ENCODE peak calls at places on chromosomes 3 and 15, in nine cellular contexts. E is astrocyte of the hippocampus, I is astrocyte of the spinal cord, W is AG10803, N is iPS DF 19.7, Z is NCI-H1436, M is iris pigment epithelial cell, V is type B pancreatic cell, F is NCI-H345. K is an unnamed sample.

GRCh38 chr15:70436428-70436827 is 326.9 kb downstream of the UACA start:
- DNase-seq in Z (no peak), N (no peak), W (no peak), F (no peak), V (no peak), I (no peak), E (no peak), M (no peak), K (no peak)

GRCh38 chr3:99817047-99817436 is 620 bp upstream of the CMSS1 start:
- DNase-seq in Z (no peak), M (no peak), V (no peak), F (peak), E (no peak), W (no peak), N (no peak), I (no peak), K (peak)

GRCh38 chr3:55128201-55128870 is 200.5 kb upstream of the LRTM1 start:
- DNase-seq in Z (no peak), W (peak), V (no peak), I (peak), N (no peak), E (peak), M (peak), F (no peak), K (peak)

GRCh38 chr3:150588027-150588830 is 14.9 kb upstream of the SELENOT start:
- DNase-seq in N (no peak), W (no peak), V (no peak), E (no peak), F (no peak), I (no peak), Z (no peak), M (no peak), K (no peak)

GRCh38 chr3:134274571-134274970 is 23.9 kb upstream of the RYK start:
- DNase-seq in Z (no peak), I (no peak), W (peak), V (no peak), N (no peak), F (no peak), M (no peak), E (no peak), K (no peak)

GRCh38 chr15:79329186-79329611 is 18.3 kb downstream of the TMED3 start:
- DNase-seq in Z (no peak), W (peak), N (no peak), E (peak), F (peak), M (peak), I (peak), V (no peak), K (no peak)

GRCh38 chr3:138867996-138868395 is 33.3 kb upstream of the PIK3CB start:
- DNase-seq in F (no peak), M (no peak), V (no peak), Z (no peak), E (peak), N (no peak), W (peak), I (no peak), K (no peak)

GRCh38 chr3:109773006-109773405 is 435.7 kb upstream of the DPPA4 start:
- DNase-seq in I (peak), E (no peak), Z (no peak), M (no peak), N (no peak), V (no peak), F (no peak), W (no peak), K (no peak)

GRCh38 chr3:34439796-34440195 is 641.4 kb downstream of the PDCD6IP start:
- DNase-seq in V (no peak), W (no peak), Z (no peak), M (no peak), N (no peak), F (no peak), E (no peak), I (no peak), K (no peak)

GRCh38 chr3:35528728-35529127 is 110.6 kb upstream of the ARPP21 start:
- DNase-seq in N (no peak), M (peak), Z (no peak), F (no peak), E (no peak), W (no peak), V (no peak), I (peak), K (no peak)

GRCh38 chr3:55489804-55490132 is 2.7 kb upstream of the WNT5A start:
- DNase-seq in N (no peak), E (peak), F (no peak), I (peak), Z (no peak), M (no peak), W (no peak), V (no peak), K (peak)

GRCh38 chr3:181313379-181313778 is 323.8 kb upstream of the DNAJC19 start:
- DNase-seq in M (no peak), Z (peak), F (peak), N (no peak), E (no peak), V (no peak), W (no peak), I (no peak), K (peak)

GRCh38 chr15:58115692-58116091 is 22.5 kb upstream of the AQP9 start:
- DNase-seq in E (no peak), I (peak), M (no peak), F (no peak), V (no peak), W (peak), Z (no peak), N (no peak), K (no peak)

GRCh38 chr3:58414538-58415197 is 19.0 kb downstream of the PDHB start:
- DNase-seq in F (peak), M (peak), V (no peak), Z (peak), E (peak), N (no peak), W (peak), I (peak), K (peak)

GRCh38 chr15:34039506-34040123 is 611 bp upstream of the AVEN start:
- DNase-seq in F (no peak), V (no peak), I (peak), N (no peak), M (peak), W (no peak), Z (no peak), E (peak), K (no peak)

GRCh38 chr3:126267169-126267975 is 87.0 kb upstream of the ALDH1L1 start:
- DNase-seq in I (peak), N (no peak), M (peak), F (no peak), V (peak), E (peak), Z (no peak), W (peak), K (peak)

GRCh38 chr3:76024640-76025039 is 239.3 kb upstream of the ZNF717 start:
- DNase-seq in V (no peak), F (peak), E (peak), M (peak), Z (no peak), N (no peak), W (peak), I (peak), K (no peak)

GRCh38 chr3:100882571-100882981 is 110.6 kb downstream of the ABI3BP start:
- DNase-seq in I (no peak), W (peak), Z (no peak), M (no peak), F (no peak), V (no peak), E (no peak), N (no peak), K (no peak)

GRCh38 chr15:32828507-32829186 is 110.8 kb downstream of the GREM1 start:
- DNase-seq in M (peak), Z (peak), E (no peak), I (peak), N (no peak), F (no peak), W (peak), V (no peak), K (no peak)

GRCh38 chr3:194141415-194142155 is 5.6 kb downstream of the HES1 start:
- DNase-seq in M (peak), W (peak), I (peak), V (peak), F (peak), N (no peak), E (peak), Z (peak), K (peak)

GRCh38 chr3:130963444-130963843 is 63.2 kb downstream of the ASTE1 start:
- DNase-seq in W (no peak), F (no peak), N (no peak), M (peak), E (no peak), I (no peak), V (no peak), Z (no peak), K (no peak)

GRCh38 chr3:197021729-197022404 is 7.8 kb downstream of the MELTF start:
- DNase-seq in V (no peak), F (no peak), N (no peak), E (no peak), M (no peak), Z (no peak), W (no peak), I (no peak), K (no peak)

GRCh38 chr3:70049761-70050160 is 50.2 kb downstream of the SAMMSON start:
- DNase-seq in V (no peak), Z (no peak), N (no peak), E (peak), I (peak), F (no peak), W (peak), M (peak), K (no peak)

GRCh38 chr3:111033470-111034108 is 38.0 kb upstream of the NECTIN3 start:
- DNase-seq in Z (no peak), W (no peak), E (no peak), V (no peak), M (no peak), I (no peak), N (no peak), F (no peak), K (no peak)

GRCh38 chr3:122563717-122564025 is 429 bp downstream of the PARP9 start:
- DNase-seq in E (peak), F (peak), W (peak), Z (no peak), I (no peak), N (no peak), V (no peak), M (no peak), K (no peak)

GRCh38 chr3:138513073-138513843 is 78.8 kb downstream of the ESYT3 start:
- DNase-seq in V (no peak), F (no peak), E (no peak), N (no peak), W (no peak), M (no peak), I (no peak), Z (no peak), K (no peak)

GRCh38 chr3:58349792-58350626 is 17.3 kb downstream of the PXK start:
- DNase-seq in M (no peak), E (no peak), N (no peak), W (no peak), V (no peak), I (no peak), F (no peak), Z (no peak), K (no peak)

GRCh38 chr3:146813496-146813895 is 208.3 kb upstream of the PLSCR5 start:
- DNase-seq in V (no peak), F (no peak), Z (no peak), I (peak), M (peak), N (no peak), W (peak), E (peak), K (no peak)